ENCODE peak calls at places on chromosomes 1 and 21, in five cellular contexts. E is posterior cingulate gyrus; H is EH; B is 8988T; V is activated CD4-positive, alpha-beta T cell treated with anti-CD3 and anti-CD28 coated beads for 48 hours. J is an unnamed sample.
A peak's percentile ranks its signal among the peaks of the same experiment; 100 is the strongest.

GRCh38 chr1:201597551-201598230 is 58.8 kb downstream of the NAV1 start:
- DNase-seq in E (no peak), H (no peak), B (no peak), V (no peak), J (no peak)

GRCh38 chr1:119409731-119410130 is 5.2 kb upstream of the HSD3B2 start:
- DNase-seq in E (no peak), H (peak; percentile 43), B (no peak), V (no peak), J (no peak)

GRCh38 chr1:53708687-53709086 is 30.3 kb downstream of the GLIS1 start:
- DNase-seq in E (no peak), H (no peak), B (no peak), V (no peak), J (no peak)

GRCh38 chr1:219374636-219375035 is 201.0 kb downstream of the LYPLAL1 start:
- DNase-seq in E (no peak), H (no peak), B (no peak), V (no peak), J (no peak)

GRCh38 chr21:33196956-33197374 is 32.8 kb upstream of the IFNAR2 start:
- DNase-seq in E (peak; percentile 28), H (peak; percentile 61), B (peak; percentile 21), V (peak; percentile 65), J (no peak)

GRCh38 chr1:245045087-245045881 is 109.5 kb upstream of the KIF26B start:
- DNase-seq in E (no peak), H (peak; percentile 18), B (no peak), V (no peak), J (no peak)

GRCh38 chr1:18794561-18794960 is 64.9 kb downstream of the TAS1R2 start:
- DNase-seq in E (no peak), H (no peak), B (peak; percentile 45), V (no peak), J (no peak)

GRCh38 chr1:36137226-36137625 is 12.1 kb downstream of the TRAPPC3 start:
- DNase-seq in E (no peak), H (no peak), B (no peak), V (no peak), J (no peak)

GRCh38 chr1:153795934-153796785 is 21.0 kb downstream of the SLC27A3 start:
- DNase-seq in E (no peak), H (no peak), B (no peak), V (no peak), J (no peak)

GRCh38 chr1:183185941-183186490 is at the start of gene LAMC2:
- DNase-seq in E (no peak), H (no peak), B (peak; percentile 60), V (peak; percentile 63), J (no peak)

GRCh38 chr1:33443067-33443704 is 12.3 kb upstream of the PHC2 start:
- DNase-seq in E (no peak), H (peak; percentile 57), B (no peak), V (no peak), J (no peak)

GRCh38 chr1:21217812-21218596 is 41.3 kb upstream of the EIF4G3 start:
- DNase-seq in E (peak; percentile 74), H (peak; percentile 40), B (peak; percentile 60), V (peak; percentile 73), J (peak; percentile 30)

GRCh38 chr1:12376236-12377064 is 146.6 kb downstream of the VPS13D start:
- DNase-seq in E (peak; percentile 17), H (no peak), B (no peak), V (no peak), J (no peak)

J was measured in anterior cingulate cortex.